ENCODE peak calls at places on chromosomes 7 and 10, in eight cellular contexts. U is fibroblast of pulmonary artery; V is NCI-H1092 treated with DMSO at 0.1 percent for 48 hours; G is left lobe of liver; T is DMS 273 treated with DMSO at 0.1 percent for 48 hours; W is stimulated activated CD4-positive, alpha-beta T cell treated with anti-CD3 and anti-CD28 coated beads, Interleukin-4, amount 100 ng/mL, for 24 hours; D is IMR-90; Z is naive thymus-derived CD8-positive, alpha-beta T cell. H is an unnamed sample.

GRCh38 chr10:48607356-48608278 is 2.7 kb upstream of the ARHGAP22 start:
- DNase-seq in Z (no peak), G (peak; percentile 41), U (no peak), W (no peak), T (no peak), V (peak; percentile 41), D (peak; percentile 24), H (no peak)

GRCh38 chr10:119896061-119896655 is 3.6 kb downstream of the SEC23IP start:
- DNase-seq in V (no peak), Z (no peak), G (no peak), U (peak; percentile 91), D (peak; percentile 95), T (no peak), W (no peak), H (no peak)

GRCh38 chr10:104255244-104255981 is 721 bp downstream of the GSTO1 start:
- DNase-seq in W (no peak), G (no peak), Z (peak; percentile 32), U (peak; percentile 85), V (no peak), T (no peak), D (peak; percentile 90), H (no peak)

GRCh38 chr10:35699862-35700489 is 57.9 kb upstream of the FZD8 start:
- DNase-seq in T (no peak), V (no peak), U (no peak), W (no peak), D (no peak), G (no peak), Z (no peak), H (no peak)

GRCh38 chr10:58017719-58018367 is 249.9 kb downstream of the IPMK start:
- DNase-seq in D (peak; percentile 97), U (peak; percentile 85), Z (no peak), W (no peak), V (no peak), T (no peak), G (no peak), H (no peak)

GRCh38 chr10:106615081-106615480 is 549.4 kb downstream of the SORCS1 start:
- DNase-seq in D (peak; percentile 83), W (no peak), V (no peak), G (no peak), Z (no peak), U (peak; percentile 63), T (no peak), H (no peak)

GRCh38 chr10:1947464-1948043 is 210.2 kb upstream of the ADARB2 start:
- DNase-seq in Z (no peak), U (no peak), T (no peak), V (no peak), D (no peak), W (no peak), G (no peak), H (no peak)

GRCh38 chr7:38303866-38304265 is 30.4 kb upstream of the TARP start:
- DNase-seq in U (no peak), G (no peak), V (no peak), T (no peak), D (no peak), W (no peak), Z (no peak), H (no peak)

GRCh38 chr7:50952544-50952943 is 169.8 kb upstream of the GRB10 start:
- DNase-seq in G (no peak), V (no peak), D (no peak), U (no peak), W (no peak), Z (no peak), T (no peak), H (no peak)

GRCh38 chr7:43756368-43757072 is 2.0 kb upstream of the BLVRA start:
- DNase-seq in V (no peak), Z (no peak), G (no peak), U (peak; percentile 44), T (peak; percentile 52), D (peak; percentile 85), W (no peak), H (no peak)

GRCh38 chr7:36303202-36304098 is 86.2 kb upstream of the ANLN start:
- DNase-seq in T (peak; percentile 76), U (peak; percentile 94), V (peak; percentile 95), Z (no peak), D (peak; percentile 95), W (no peak), G (peak; percentile 96), H (peak; percentile 97)

GRCh38 chr10:68696018-68696417 is 25.0 kb upstream of the CCAR1 start:
- DNase-seq in U (no peak), G (no peak), V (no peak), T (no peak), W (no peak), Z (no peak), D (peak; percentile 3), H (no peak)

GRCh38 chr7:103988468-103989199 is 824 bp downstream of the RELN start:
- DNase-seq in D (no peak), W (no peak), V (peak; percentile 71), Z (no peak), U (no peak), G (no peak), T (no peak), H (peak; percentile 12)

GRCh38 chr10:69644658-69645295 is 14.7 kb downstream of the FAM241B start:
- DNase-seq in T (no peak), U (peak; percentile 65), V (peak; percentile 24), Z (no peak), G (peak; percentile 72), W (peak; percentile 34), D (peak; percentile 41), H (peak; percentile 72)

GRCh38 chr7:149067869-149068268 is 22.6 kb downstream of the ZNF786 start:
- DNase-seq in Z (no peak), D (no peak), U (no peak), T (no peak), V (no peak), G (no peak), W (no peak), H (no peak)

GRCh38 chr7:121406461-121406860 is 10.4 kb upstream of the FAM3C start:
- DNase-seq in Z (no peak), T (no peak), D (no peak), U (no peak), W (no peak), V (no peak), G (no peak), H (no peak)

GRCh38 chr10:102302611-102303010 is 57.3 kb downstream of the GBF1 start:
- DNase-seq in T (no peak), U (peak; percentile 64), G (no peak), W (no peak), V (no peak), Z (no peak), D (no peak), H (no peak)

GRCh38 chr7:106839511-106839910 is 25.6 kb upstream of the PIK3CG start:
- DNase-seq in D (no peak), T (no peak), Z (no peak), V (no peak), G (no peak), U (no peak), W (no peak), H (no peak)

GRCh38 chr10:132847416-132847777 is 61.5 kb upstream of the NKX6-2 start:
- DNase-seq in G (no peak), Z (no peak), W (no peak), U (no peak), T (no peak), V (no peak), D (no peak), H (no peak)

GRCh38 chr10:92901819-92902234 is 53.5 kb downstream of the EXOC6 start:
- DNase-seq in Z (peak; percentile 72), V (no peak), U (no peak), G (no peak), D (no peak), T (no peak), W (peak; percentile 10), H (no peak)

GRCh38 chr7:11177793-11178192 is 204.1 kb downstream of the PHF14 start:
- DNase-seq in D (peak; percentile 48), V (no peak), Z (no peak), W (no peak), U (no peak), G (no peak), T (no peak), H (no peak)

GRCh38 chr7:73832806-73833205 is 2.0 kb downstream of the CLDN4 start:
- DNase-seq in Z (no peak), T (no peak), G (no peak), U (no peak), W (no peak), D (no peak), V (no peak), H (no peak)

GRCh38 chr7:111012799-111013675 is 77.9 kb upstream of the LRRN3 start:
- DNase-seq in Z (peak; percentile 42), U (no peak), D (no peak), W (peak; percentile 61), T (no peak), V (no peak), G (no peak), H (no peak)

GRCh38 chr10:92756233-92757065 is 66.7 kb downstream of the HHEX start:
- DNase-seq in G (no peak), Z (no peak), U (peak; percentile 31), V (no peak), T (no peak), W (no peak), D (peak; percentile 44), H (no peak)

GRCh38 chr10:113961261-113961938 is 82.3 kb upstream of the ADRB1 start:
- DNase-seq in V (no peak), Z (peak; percentile 77), W (peak; percentile 52), U (no peak), T (no peak), G (no peak), D (no peak), H (no peak)

GRCh38 chr7:149559711-149560110 is 62.1 kb upstream of the ZNF746 start:
- DNase-seq in W (no peak), Z (no peak), G (no peak), T (no peak), V (no peak), D (peak; percentile 51), U (peak; percentile 43), H (no peak)

GRCh38 chr10:119663866-119664698 is 12.9 kb downstream of the BAG3 start:
- DNase-seq in Z (no peak), U (no peak), G (no peak), V (no peak), D (no peak), W (peak; percentile 27), T (no peak), H (no peak)

GRCh38 chr7:137025469-137026175 is 157.2 kb downstream of the CHRM2 start:
- DNase-seq in D (peak; percentile 93), W (no peak), T (no peak), G (no peak), V (no peak), U (peak; percentile 57), Z (no peak), H (no peak)

GRCh38 chr7:64307254-64308018 is 6.3 kb upstream of the ZNF736 start:
- DNase-seq in V (peak; percentile 98), U (peak; percentile 92), Z (peak; percentile 86), G (peak; percentile 99), T (peak; percentile 93), W (peak; percentile 96), D (peak; percentile 68), H (peak; percentile 44)

GRCh38 chr10:113131611-113132330 is 181.7 kb downstream of the TCF7L2 start:
- DNase-seq in Z (no peak), D (peak; percentile 80), V (no peak), G (peak; percentile 63), U (peak; percentile 95), W (no peak), T (no peak), H (no peak)

GRCh38 chr10:73810735-73811465 is 498 bp downstream of the NDST2 start:
- DNase-seq in D (no peak), T (no peak), G (peak; percentile 64), U (peak; percentile 33), W (peak; percentile 52), V (peak; percentile 24), Z (peak; percentile 21), H (no peak)

GRCh38 chr7:112072541-112073245 is 133.5 kb downstream of the DOCK4 start:
- DNase-seq in D (no peak), U (no peak), T (no peak), W (no peak), Z (no peak), G (no peak), V (no peak), H (no peak)

GRCh38 chr10:98074315-98074911 is 44.0 kb upstream of the CRTAC1 start:
- DNase-seq in G (no peak), T (no peak), U (peak; percentile 32), D (peak; percentile 21), Z (no peak), W (no peak), V (no peak), H (no peak)

GRCh38 chr7:142859829-142860228 is 5.0 kb downstream of the EPHB6 start:
- DNase-seq in T (no peak), V (no peak), D (peak; percentile 2), W (no peak), G (no peak), U (peak; percentile 66), Z (no peak), H (no peak)

H was measured in NCI-H1694.